ENCODE peak calls at places on chromosomes 5 and 9, in six cellular contexts. O is SK-N-SH, L is HCT116, V is neural progenitor cell, W is OCI-LY7, N is GM23248. H is an unnamed sample.

GRCh38 chr5:45189481-45189880 is 380.7 kb downstream of the MRPS30 start:
- DNase-seq in O (no peak), L (no peak), V (no peak), W (no peak), N (no peak), H (no peak)

GRCh38 chr5:116502616-116503015 is 72.0 kb downstream of the SEMA6A start:
- DNase-seq in O (no peak), L (no peak), V (no peak), W (no peak), N (no peak), H (no peak)

GRCh38 chr9:36101916-36102741 is 34.4 kb upstream of the GLIPR2 start:
- DNase-seq in O (no peak), L (peak; percentile 66), V (no peak), W (no peak), N (peak; percentile 96), H (no peak)

GRCh38 chr9:2262809-2263510 is 247.8 kb downstream of the SMARCA2 start:
- DNase-seq in O (no peak), L (no peak), V (no peak), W (no peak), N (no peak), H (no peak)

GRCh38 chr5:107274576-107274975 is 396.2 kb downstream of the EFNA5 start:
- DNase-seq in O (no peak), L (no peak), V (no peak), W (no peak), N (no peak), H (no peak)

GRCh38 chr9:125153712-125154367 is 10.5 kb upstream of the SCAI start:
- DNase-seq in O (no peak), L (no peak), V (no peak), W (no peak), N (peak; percentile 40), H (no peak)

GRCh38 chr5:69295088-69295754 is 37.4 kb downstream of the CCDC125 start:
- DNase-seq in O (peak; percentile 25), L (no peak), V (peak; percentile 14), W (no peak), N (peak; percentile 68), H (no peak)

GRCh38 chr9:16112116-16112515 is 559.3 kb downstream of the CCDC171 start:
- DNase-seq in O (no peak), L (no peak), V (peak; percentile 36), W (no peak), N (peak; percentile 26), H (no peak)

GRCh38 chr9:132094314-132094791 is 14.7 kb upstream of the MED27 start:
- DNase-seq in O (no peak), L (no peak), V (no peak), W (no peak), N (peak; percentile 65), H (no peak)

GRCh38 chr5:142013734-142014495 is 1.1 kb upstream of the GNPDA1 start:
- DNase-seq in O (no peak), L (no peak), V (no peak), W (no peak), N (peak; percentile 91), H (no peak)

GRCh38 chr5:93894471-93895354 is 153.3 kb upstream of the POU5F2 start:
- DNase-seq in O (peak; percentile 4), L (peak; percentile 10), V (no peak), W (no peak), N (peak; percentile 40), H (no peak)

GRCh38 chr9:63859475-63860215 is 1425.4 kb downstream of the FOXD4L5 start:
- DNase-seq in O (peak; percentile 86), L (peak; percentile 45), V (no peak), W (no peak), N (peak; percentile 6), H (peak; percentile 6)

GRCh38 chr5:9156282-9156681 is 389.6 kb downstream of the SEMA5A start:
- DNase-seq in O (peak; percentile 50), L (no peak), V (peak; percentile 74), W (peak; percentile 7), N (peak; percentile 77), H (no peak)

GRCh38 chr5:132310141-132310834 is 16.1 kb downstream of the SLC22A4 start:
- DNase-seq in O (no peak), L (no peak), V (no peak), W (no peak), N (peak; percentile 33), H (no peak)

GRCh38 chr5:170614071-170614490 is 110.3 kb downstream of the KCNIP1 start:
- DNase-seq in O (peak; percentile 69), L (no peak), V (no peak), W (no peak), N (no peak), H (no peak)

GRCh38 chr5:139844472-139845145 is 49.0 kb downstream of the PSD2 start:
- DNase-seq in O (peak; percentile 81), L (peak; percentile 79), V (peak; percentile 92), W (peak; percentile 80), N (peak; percentile 81), H (peak; percentile 59)

GRCh38 chr9:134063088-134063875 is 4.5 kb downstream of the BRD3 start:
- DNase-seq in O (peak; percentile 25), L (no peak), V (peak; percentile 1), W (no peak), N (no peak), H (no peak)

GRCh38 chr5:36721664-36722063 is 115.3 kb downstream of the SLC1A3 start:
- DNase-seq in O (no peak), L (no peak), V (no peak), W (no peak), N (no peak), H (no peak)

GRCh38 chr9:127096208-127096607 is 26.2 kb downstream of the ANGPTL2 start:
- DNase-seq in O (no peak), L (no peak), V (no peak), W (no peak), N (no peak), H (no peak)

GRCh38 chr5:141966963-141967333 is 2.0 kb upstream of the RNF14 start:
- DNase-seq in O (no peak), L (no peak), V (no peak), W (no peak), N (no peak), H (no peak)

GRCh38 chr9:36597412-36598178 is 24.9 kb downstream of the MELK start:
- DNase-seq in O (peak; percentile 51), L (peak; percentile 32), V (peak; percentile 30), W (peak; percentile 47), N (peak; percentile 80), H (no peak)

GRCh38 chr9:114372971-114373591 is 14.7 kb downstream of the AKNA start:
- DNase-seq in O (no peak), L (no peak), V (no peak), W (peak; percentile 99), N (no peak), H (peak; percentile 92)

GRCh38 chr9:3240651-3241268 is 285.0 kb downstream of the RFX3 start:
- DNase-seq in O (peak; percentile 46), L (peak; percentile 65), V (peak; percentile 73), W (peak; percentile 85), N (peak; percentile 68), H (peak; percentile 77)

GRCh38 chr9:38421498-38422211 is 2.6 kb downstream of the IGFBPL1 start:
- DNase-seq in O (peak; percentile 91), L (no peak), V (peak; percentile 91), W (no peak), N (no peak), H (no peak)

GRCh38 chr9:137032893-137033292 is 1.0 kb upstream of the FUT7 start:
- DNase-seq in O (no peak), L (no peak), V (no peak), W (no peak), N (no peak), H (no peak)

GRCh38 chr5:40483316-40483715 is 196.4 kb upstream of the PTGER4 start:
- DNase-seq in O (no peak), L (no peak), V (no peak), W (no peak), N (peak; percentile 8), H (no peak)

GRCh38 chr9:116499986-116500871 is 186.9 kb upstream of the TRIM32 start:
- DNase-seq in O (no peak), L (peak; percentile 49), V (peak; percentile 80), W (no peak), N (peak; percentile 94), H (no peak)

GRCh38 chr9:133008406-133008805 is 22.4 kb upstream of the GTF3C5 start:
- DNase-seq in O (no peak), L (no peak), V (no peak), W (no peak), N (no peak), H (no peak)

GRCh38 chr5:125685771-125686170 is 737.4 kb upstream of the GRAMD2B start:
- DNase-seq in O (no peak), L (no peak), V (no peak), W (no peak), N (peak; percentile 6), H (no peak)
- TF ChIP-seq EZH2phosphoT487 in O (no peak), L (no peak), V (no peak), W (no peak), N (no peak), H (no peak)

GRCh38 chr9:95065224-95065623 is 252.3 kb downstream of the FANCC start:
- DNase-seq in O (no peak), L (no peak), V (no peak), W (no peak), N (peak; percentile 45), H (no peak)

GRCh38 chr9:95067057-95067456 is 250.5 kb downstream of the FANCC start:
- DNase-seq in O (no peak), L (no peak), V (no peak), W (no peak), N (no peak), H (no peak)

GRCh38 chr9:95071450-95071849 is 246.1 kb downstream of the FANCC start:
- DNase-seq in O (no peak), L (no peak), V (no peak), W (no peak), N (no peak), H (no peak)

GRCh38 chr9:95070549-95071021 is 246.9 kb downstream of the FANCC start:
- DNase-seq in O (no peak), L (no peak), V (no peak), W (no peak), N (no peak), H (no peak)

GRCh38 chr9:95067888-95068287 is 249.6 kb downstream of the FANCC start:
- DNase-seq in O (no peak), L (no peak), V (no peak), W (no peak), N (peak; percentile 56), H (no peak)
- TF ChIP-seq EZH2phosphoT487 in O (no peak), L (no peak), V (no peak), W (no peak), N (no peak), H (no peak)

GRCh38 chr5:91170266-91170665 is 212.9 kb downstream of the ARRDC3 start:
- DNase-seq in O (no peak), L (no peak), V (no peak), W (no peak), N (peak; percentile 87), H (no peak)
- TF ChIP-seq EZH2phosphoT487 in O (no peak), L (no peak), V (no peak), W (no peak), N (no peak), H (no peak)

GRCh38 chr5:10735569-10736255 is 25.3 kb downstream of the DAP start:
- DNase-seq in O (no peak), L (no peak), V (no peak), W (peak; percentile 85), N (no peak), H (no peak)
- TF ChIP-seq EZH2phosphoT487 in O (no peak), L (no peak), V (no peak), W (no peak), N (no peak), H (no peak)